ENCODE peak calls at places on chromosomes 3 and 15, in eight cellular contexts. A is ovary; T is CD8-positive, alpha-beta T cell; S is cardiac muscle cell; E is coronary artery; C is heart right ventricle; K is stomach; I is IMR-90. L is an unnamed sample.
A peak's percentile ranks its signal among the peaks of the same experiment; 100 is the strongest.

GRCh38 chr15:85934691-85935090 is 140.0 kb upstream of the KLHL25 start:
- DNase-seq in A (no peak), T (no peak), E (no peak), K (no peak), C (no peak), S (no peak), I (no peak), L (no peak)

GRCh38 chr3:165815682-165816081 is 21.5 kb downstream of the BCHE start:
- DNase-seq in A (no peak), T (no peak), C (no peak), I (no peak), E (no peak), K (no peak), S (no peak), L (no peak)

GRCh38 chr3:106386050-106386449 is 517.2 kb upstream of the CBLB start:
- DNase-seq in A (no peak), I (no peak), K (no peak), S (no peak), T (no peak), E (no peak), C (no peak), L (no peak)

GRCh38 chr15:59596640-59597039 is 14.9 kb upstream of the GCNT3 start:
- DNase-seq in A (no peak), E (no peak), T (no peak), S (no peak), K (no peak), C (no peak), I (no peak), L (no peak)

GRCh38 chr15:34588046-34588674 is 4.7 kb upstream of the GOLGA8B start:
- DNase-seq in C (no peak), T (peak; percentile 62), E (no peak), I (peak; percentile 80), K (peak; percentile 64), A (peak; percentile 81), S (peak; percentile 86), L (peak; percentile 43)

GRCh38 chr15:65651831-65652749 is 30.4 kb downstream of the SLC24A1 start:
- DNase-seq in S (no peak), K (no peak), I (no peak), E (no peak), C (no peak), A (no peak), T (no peak), L (no peak)

GRCh38 chr15:45026646-45027045 is 3.7 kb downstream of the SORD start:
- DNase-seq in T (no peak), K (peak; percentile 49), E (no peak), S (no peak), A (no peak), I (no peak), C (no peak), L (no peak)

GRCh38 chr15:85414495-85414894 is 34.1 kb downstream of the AKAP13 start:
- DNase-seq in K (no peak), I (peak; percentile 39), C (no peak), T (no peak), S (peak; percentile 55), E (no peak), A (no peak), L (no peak)

GRCh38 chr3:147383617-147384016 is 22.7 kb downstream of the ZIC4 start:
- DNase-seq in T (no peak), S (no peak), E (no peak), I (no peak), A (no peak), K (no peak), C (no peak), L (no peak)

GRCh38 chr3:38168151-38168987 is 3.0 kb downstream of the OXSR1 start:
- DNase-seq in K (no peak), C (no peak), A (no peak), T (no peak), S (peak; percentile 42), E (no peak), I (peak; percentile 67), L (no peak)

GRCh38 chr3:7377103-7377502 is 516.2 kb downstream of the GRM7 start:
- DNase-seq in A (no peak), I (no peak), S (no peak), E (no peak), C (no peak), K (no peak), T (no peak), L (no peak)

GRCh38 chr15:31333820-31334219 is 7.2 kb downstream of the KLF13 start:
- DNase-seq in I (no peak), T (no peak), K (no peak), C (no peak), A (no peak), S (no peak), E (no peak), L (no peak)

GRCh38 chr3:58434990-58435389 is 1.4 kb upstream of the PDHB start:
- DNase-seq in I (peak; percentile 73), A (no peak), S (peak; percentile 82), T (no peak), E (no peak), K (no peak), C (no peak), L (no peak)

GRCh38 chr3:24829011-24829581 is 334.4 kb upstream of the THRB start:
- DNase-seq in S (peak; percentile 13), T (no peak), C (peak; percentile 55), K (peak; percentile 62), I (no peak), A (no peak), E (no peak), L (no peak)

GRCh38 chr15:25735550-25736384 is 127.4 kb downstream of the ATP10A start:
- DNase-seq in S (no peak), T (no peak), E (no peak), I (no peak), K (no peak), C (no peak), A (no peak), L (no peak)

GRCh38 chr15:92429378-92430066 is 35.8 kb downstream of the ST8SIA2 start:
- DNase-seq in I (peak; percentile 61), S (peak; percentile 47), C (no peak), K (no peak), E (no peak), T (no peak), A (no peak), L (no peak)

GRCh38 chr3:188001052-188001567 is 152.8 kb upstream of the LPP start:
- DNase-seq in I (no peak), S (no peak), A (no peak), T (no peak), C (no peak), K (no peak), E (no peak), L (no peak)

GRCh38 chr15:75063338-75063737 is 39.9 kb downstream of the PPCDC start:
- DNase-seq in A (no peak), C (no peak), K (no peak), S (peak; percentile 82), T (no peak), E (peak; percentile 62), I (peak; percentile 74), L (no peak)

GRCh38 chr15:29090617-29091466 is 178.8 kb downstream of the NSMCE3 start:
- DNase-seq in I (peak; percentile 11), E (no peak), T (peak; percentile 50), A (no peak), S (peak; percentile 39), K (no peak), C (no peak), L (peak; percentile 46)

DNA sequence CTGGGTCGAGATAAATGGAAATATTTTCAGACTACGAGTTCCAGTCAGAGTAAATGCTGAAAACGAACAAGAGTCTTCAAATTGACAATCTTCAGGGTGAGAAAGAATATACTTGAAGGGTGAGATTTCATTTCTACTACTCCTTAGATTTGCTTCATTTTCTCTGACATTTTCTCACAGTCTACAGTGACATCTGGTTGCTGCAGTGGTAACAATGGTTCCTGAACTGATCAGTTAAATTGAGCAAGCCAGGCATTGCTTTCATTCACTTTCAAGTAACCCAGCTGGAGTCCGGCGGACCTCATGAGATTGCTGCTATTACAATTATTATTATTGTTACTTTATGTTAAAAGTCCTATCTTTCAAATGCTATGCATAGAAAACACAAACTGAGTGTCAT is 337.1 kb downstream of the VGLL3 start:
- DNase-seq in I (no peak), S (no peak), E (no peak), T (no peak), C (no peak), K (no peak), A (no peak), L (no peak)
- TF ChIP-seq CTCF in I (no peak), S (no peak), E (no peak), T (no peak), C (no peak), K (no peak), A (no peak), L (no peak)

DNA sequence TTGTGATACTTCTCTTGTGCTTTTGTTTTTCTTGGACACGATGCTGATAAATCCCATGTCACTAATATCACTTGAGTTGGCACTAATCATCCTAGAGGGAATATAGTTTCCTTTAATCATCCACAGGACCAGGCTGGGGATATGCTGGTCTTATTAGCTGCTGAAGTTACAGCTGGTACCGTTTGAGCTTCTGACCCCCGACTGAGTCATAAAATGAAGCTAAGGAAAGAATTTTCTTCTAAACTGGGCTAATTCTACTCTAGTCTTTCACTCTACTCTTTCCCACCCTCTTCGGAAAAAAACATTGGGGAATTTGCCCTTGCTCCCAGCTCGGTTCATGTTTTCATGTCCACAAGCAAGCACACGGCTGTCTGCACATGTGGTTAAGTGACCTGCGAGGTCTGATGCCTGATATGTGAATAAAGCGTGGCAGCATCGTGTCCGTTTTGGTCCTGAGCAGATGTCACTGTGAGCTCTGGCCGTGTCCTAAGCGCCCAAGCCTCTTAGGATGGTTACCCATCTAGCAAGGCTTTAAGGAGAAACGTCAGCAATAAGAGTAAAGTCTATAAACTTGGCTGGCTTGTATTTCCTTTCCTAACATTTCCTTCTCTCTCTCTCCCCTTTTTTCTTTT is 223.7 kb downstream of the ITPR1 start:
- DNase-seq in T (no peak), C (no peak), S (no peak), E (no peak), A (no peak), K (no peak), I (peak; percentile 83), L (no peak)
- H3K27ac ChIP-seq in T (no peak overlapping the region), C (peak overlapping the region; percentile 53), S (no peak overlapping the region), E (peak overlapping the region; percentile 68), A (peak overlapping the region; percentile 53), K (no peak overlapping the region), I (no peak overlapping the region), L (no peak overlapping the region)

GRCh38 chr3:9828801-9829755 is 14.7 kb downstream of the RPUSD3 start:
- DNase-seq in S (no peak), A (no peak), C (no peak), I (no peak), E (no peak), T (no peak), K (no peak), L (no peak)

GRCh38 chr3:9825461-9826040 is 15.5 kb downstream of the TTLL3 start:
- DNase-seq in K (no peak), I (no peak), S (no peak), E (no peak), C (no peak), A (no peak), T (no peak), L (no peak)

GRCh38 chr3:9831253-9831652 is 12.6 kb downstream of the RPUSD3 start:
- DNase-seq in A (no peak), T (no peak), S (no peak), I (no peak), K (no peak), C (no peak), E (no peak), L (no peak)

GRCh38 chr3:9826815-9827574 is 16.8 kb downstream of the RPUSD3 start:
- DNase-seq in C (no peak), K (no peak), A (no peak), S (peak; percentile 32), E (no peak), T (no peak), I (no peak), L (no peak)
- TF ChIP-seq CTCF in C (peak; percentile 26), K (no peak), A (no peak), S (no peak), E (no peak), T (no peak), I (peak; percentile 13), L (no peak)

GRCh38 chr3:50212971-50213370 is 7.9 kb downstream of the SLC38A3 start:
- DNase-seq in S (no peak), T (no peak), I (no peak), E (no peak), C (no peak), K (no peak), A (no peak), L (no peak)
- H3K27ac ChIP-seq in S (no peak overlapping the region), T (no peak overlapping the region), I (no peak overlapping the region), E (no peak overlapping the region), C (no peak overlapping the region), K (no peak overlapping the region), A (no peak overlapping the region), L (no peak overlapping the region)